ENCODE peak calls at places on chromosomes 2 and 18, in five cellular contexts. G is AG10803, Q is cardiac muscle cell, K is tibial artery, E is glutamatergic neuron. V is an unnamed sample.

GRCh38 chr18:7273301-7273911 is 42.5 kb downstream of the LRRC30 start:
- DNase-seq in K (peak; percentile 85), E (no peak), Q (peak; percentile 92), G (peak; percentile 55), V (no peak)

GRCh38 chr2:6945087-6945813 is 28.0 kb downstream of the RNF144A start:
- DNase-seq in K (no peak), G (no peak), E (no peak), Q (no peak), V (no peak)

GRCh38 chr2:181456660-181457120 is 496 bp upstream of the ITGA4 start:
- DNase-seq in E (peak; percentile 22), Q (peak; percentile 53), K (peak; percentile 66), G (peak; percentile 21), V (peak; percentile 31)

GRCh38 chr2:129301431-129301913 is 678.0 kb upstream of the RAB6C start:
- DNase-seq in Q (peak; percentile 57), K (peak; percentile 77), G (peak; percentile 12), E (no peak), V (no peak)

GRCh38 chr2:43251171-43251731 is 24.8 kb upstream of the ZFP36L2 start:
- DNase-seq in K (peak; percentile 69), G (peak; percentile 82), E (no peak), Q (peak; percentile 65), V (no peak)

GRCh38 chr18:577606-578005 is 2.6 kb upstream of the CETN1 start:
- DNase-seq in Q (peak; percentile 43), G (peak; percentile 30), E (no peak), K (no peak), V (no peak)

GRCh38 chr2:189143930-189144329 is 35.6 kb downstream of the COL5A2 start:
- DNase-seq in Q (peak; percentile 82), E (no peak), K (no peak), G (peak; percentile 96), V (no peak)

GRCh38 chr18:42001801-42002200 is 46.8 kb downstream of the PIK3C3 start:
- DNase-seq in K (no peak), Q (peak; percentile 53), G (no peak), E (no peak), V (no peak)

GRCh38 chr2:236161082-236161462 is 7.1 kb downstream of the GBX2 start:
- DNase-seq in G (no peak), Q (no peak), E (peak; percentile 45), K (no peak), V (no peak)

GRCh38 chr18:69944434-69944833 is 3.2 kb downstream of the CD226 start:
- DNase-seq in Q (no peak), K (no peak), G (no peak), E (no peak), V (no peak)

GRCh38 chr2:9844581-9844980 is 1.3 kb downstream of the TAF1B start:
- DNase-seq in G (peak; percentile 65), K (no peak), E (no peak), Q (peak; percentile 40), V (no peak)

GRCh38 chr2:9842487-9843228 is 616 bp upstream of the TAF1B start:
- DNase-seq in E (no peak), Q (no peak), G (no peak), K (no peak), V (no peak)

GRCh38 chr2:9844036-9844483 is 786 bp downstream of the TAF1B start:
- DNase-seq in E (no peak), G (peak; percentile 55), K (no peak), Q (peak; percentile 48), V (no peak)

GRCh38 chr2:9846554-9846953 is 3.3 kb downstream of the TAF1B start:
- DNase-seq in E (no peak), K (no peak), G (peak; percentile 25), Q (peak; percentile 12), V (no peak)

GRCh38 chr2:9843229-9844035 is at the start of gene TAF1B:
- DNase-seq in E (peak; percentile 96), Q (peak; percentile 95), K (peak; percentile 88), G (peak; percentile 89), V (peak; percentile 89)
- TF ChIP-seq CTCF in E (peak; percentile 61), Q (peak; percentile 37), K (no peak), G (peak; percentile 48), V (peak; percentile 56)

DNA sequence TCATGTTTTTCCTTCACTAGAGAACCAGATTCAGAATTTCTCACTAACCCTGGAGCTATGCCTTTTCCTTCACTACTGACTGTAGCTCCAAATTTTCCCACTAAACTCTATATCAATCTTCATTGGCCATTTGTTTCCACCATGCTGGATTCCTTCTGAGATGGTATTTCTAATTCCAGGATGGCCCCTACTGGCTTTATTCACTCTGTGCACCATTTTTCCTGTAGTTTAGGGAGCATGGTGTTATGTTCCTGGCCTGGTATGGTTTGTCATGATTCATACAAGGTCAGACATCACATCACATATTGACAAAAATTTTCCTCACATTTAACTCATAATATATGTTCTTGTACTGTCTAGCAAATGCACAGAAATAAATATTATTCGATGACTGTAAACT is 229.2 kb upstream of the TFPI start:
- DNase-seq in K (no peak), Q (no peak), G (no peak), E (no peak), V (no peak)
- TF ChIP-seq CTCF in K (no peak), Q (no peak), G (no peak), E (no peak), V (no peak)

DNA sequence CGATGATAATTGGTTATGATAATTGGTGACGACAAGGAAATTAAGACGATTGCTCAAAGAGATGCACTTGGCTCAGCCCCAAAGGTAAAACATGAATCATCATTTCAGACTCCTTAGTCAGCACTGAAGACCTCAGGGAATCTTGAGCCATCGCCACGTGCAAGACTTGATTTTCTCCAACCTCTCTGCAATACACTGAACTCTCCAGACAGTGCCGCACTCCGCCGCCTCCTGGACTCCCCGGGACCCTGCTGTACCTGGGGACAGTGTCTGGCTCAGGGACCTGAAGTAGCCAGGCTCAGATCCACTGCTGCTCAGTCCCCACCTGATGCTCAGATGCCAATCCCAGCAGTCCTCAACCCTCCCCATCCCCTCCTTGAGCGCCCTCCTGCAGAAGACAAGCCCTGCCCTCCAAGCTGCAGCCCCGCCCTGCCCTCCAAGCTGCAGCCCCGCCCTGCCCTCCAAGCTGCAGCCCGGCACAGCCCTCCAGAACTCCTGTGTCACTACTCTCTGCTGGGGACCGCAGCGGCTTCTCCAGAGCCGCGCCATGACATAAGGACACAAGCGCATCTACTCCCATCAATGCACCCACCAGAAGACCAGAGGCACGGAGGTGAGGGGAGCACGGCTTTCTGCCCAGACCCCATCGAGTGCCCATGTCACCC is 1.1 kb downstream of the TMEM18 start:
- DNase-seq in Q (peak; percentile 90), E (peak; percentile 75), K (peak; percentile 77), G (peak; percentile 93), V (peak; percentile 28)
- TF ChIP-seq CTCF in Q (peak; percentile 51), E (no peak), K (peak; percentile 40), G (peak; percentile 59), V (peak; percentile 54)

GRCh38 chr2:46555011-46555410 is 75.6 kb downstream of the TMEM247 start:
- DNase-seq in Q (no peak), K (no peak), G (no peak), E (peak; percentile 30), V (peak; percentile 16)
- TF ChIP-seq CTCF in Q (peak; percentile 32), K (no peak), G (peak; percentile 35), E (peak; percentile 65), V (peak; percentile 55)

DNA sequence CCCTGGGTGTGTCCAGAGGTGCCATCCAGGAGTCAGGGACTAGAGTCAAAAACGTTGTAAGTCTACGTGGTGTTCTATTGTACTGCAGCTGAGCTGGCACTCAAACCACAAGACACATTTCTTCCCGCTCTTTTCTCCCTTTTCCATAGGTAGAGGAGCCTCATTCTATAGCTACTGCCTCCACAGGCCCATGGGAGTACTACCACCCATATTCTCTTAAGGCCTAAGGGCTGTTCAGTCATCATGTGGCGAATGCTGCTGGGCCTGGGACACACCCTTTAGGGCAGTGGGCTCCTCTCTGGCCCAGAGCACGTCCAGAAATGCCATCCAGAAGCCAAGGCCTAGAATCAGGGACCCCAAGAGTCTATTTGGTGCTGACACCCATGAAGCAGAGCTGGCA is 1271.7 kb downstream of the CNTNAP5 start:
- DNase-seq in G (no peak), E (no peak), Q (no peak), K (no peak), V (no peak)
- TF ChIP-seq CTCF in G (no peak), E (peak; percentile 13), Q (no peak), K (no peak), V (peak; percentile 25)

GRCh38 chr18:60987963-60988362 is 345.3 kb upstream of the CDH20 start:
- DNase-seq in E (no peak), Q (peak; percentile 45), K (no peak), G (no peak), V (no peak)
- TF ChIP-seq CTCF in E (no peak), Q (no peak), K (no peak), G (no peak), V (no peak)

GRCh38 chr2:46481541-46482193 is 2.3 kb downstream of the TMEM247 start:
- DNase-seq in G (peak; percentile 65), E (no peak), K (no peak), Q (peak; percentile 79), V (no peak)

GRCh38 chr2:46482490-46482889 is 3.1 kb downstream of the TMEM247 start:
- DNase-seq in G (no peak), Q (no peak), K (no peak), E (no peak), V (no peak)

GRCh38 chr2:46477912-46478311 is 1.5 kb upstream of the TMEM247 start:
- DNase-seq in K (no peak), E (no peak), Q (no peak), G (no peak), V (no peak)

GRCh38 chr2:46480562-46480961 is 1.2 kb downstream of the TMEM247 start:
- DNase-seq in Q (no peak), E (no peak), K (no peak), G (no peak), V (no peak)

GRCh38 chr2:46479265-46479664 is at the start of gene TMEM247:
- DNase-seq in E (no peak), Q (no peak), K (no peak), G (no peak), V (no peak)
- TF ChIP-seq CTCF in E (no peak), Q (no peak), K (no peak), G (no peak), V (no peak)